ENCODE peak calls at places on chromosomes 11 and 22, in eight cellular contexts. One of them, this sample, is unnamed.

GRCh38 chr11:131571571-131571970 is 201.2 kb downstream of the NTM start:
- DNase-seq in GM12891: no peak
- DNase-seq in HEK293T: no peak
- DNase-seq in astrocyte of the cerebellum: no peak
- DNase-seq in esophagus squamous epithelium: no peak
- DNase-seq in T47D: no peak
- DNase-seq in cardiac muscle cell: no peak
- DNase-seq in NCI-H460: no peak
- DNase-seq in this sample: no peak

GRCh38 chr22:25709758-25710157 is 32.2 kb upstream of the MYO18B start:
- DNase-seq in GM12891: no peak
- DNase-seq in HEK293T: no peak
- DNase-seq in astrocyte of the cerebellum: no peak
- DNase-seq in esophagus squamous epithelium: no peak
- DNase-seq in T47D: no peak
- DNase-seq in cardiac muscle cell: no peak
- DNase-seq in NCI-H460: no peak
- DNase-seq in this sample: no peak

GRCh38 chr11:128235446-128235845 is 351.9 kb downstream of the ETS1 start:
- DNase-seq in GM12891: no peak
- DNase-seq in HEK293T: no peak
- DNase-seq in astrocyte of the cerebellum: no peak
- DNase-seq in esophagus squamous epithelium: no peak
- DNase-seq in T47D: no peak
- DNase-seq in cardiac muscle cell: no peak
- DNase-seq in NCI-H460: no peak
- DNase-seq in this sample: no peak

GRCh38 chr11:65426839-65427690 is 4.5 kb downstream of the NEAT1 start:
- DNase-seq in GM12891: no peak
- DNase-seq in HEK293T: no peak
- DNase-seq in astrocyte of the cerebellum: no peak
- DNase-seq in esophagus squamous epithelium: no peak
- DNase-seq in T47D: peak
- DNase-seq in cardiac muscle cell: peak
- DNase-seq in NCI-H460: no peak
- DNase-seq in this sample: no peak

GRCh38 chr11:67389477-67389876 is 2.3 kb upstream of the RAD9A start:
- DNase-seq in GM12891: no peak
- DNase-seq in HEK293T: peak
- DNase-seq in astrocyte of the cerebellum: no peak
- DNase-seq in esophagus squamous epithelium: no peak
- DNase-seq in T47D: peak
- DNase-seq in cardiac muscle cell: no peak
- DNase-seq in NCI-H460: no peak
- DNase-seq in this sample: no peak

GRCh38 chr11:1226981-1227550 is 4.2 kb downstream of the MUC5B start:
- DNase-seq in GM12891: no peak
- DNase-seq in HEK293T: peak
- DNase-seq in astrocyte of the cerebellum: no peak
- DNase-seq in esophagus squamous epithelium: no peak
- DNase-seq in T47D: no peak
- DNase-seq in cardiac muscle cell: no peak
- DNase-seq in NCI-H460: no peak
- DNase-seq in this sample: no peak

GRCh38 chr11:62402226-62402625 is 16.6 kb upstream of the SCGB1A1 start:
- DNase-seq in GM12891: no peak
- DNase-seq in HEK293T: no peak
- DNase-seq in astrocyte of the cerebellum: no peak
- DNase-seq in esophagus squamous epithelium: no peak
- DNase-seq in T47D: no peak
- DNase-seq in cardiac muscle cell: no peak
- DNase-seq in NCI-H460: no peak
- DNase-seq in this sample: no peak

GRCh38 chr11:2093575-2094353 is 45.4 kb downstream of the IGF2 start:
- DNase-seq in GM12891: no peak
- DNase-seq in HEK293T: no peak
- DNase-seq in astrocyte of the cerebellum: no peak
- DNase-seq in esophagus squamous epithelium: no peak
- DNase-seq in T47D: peak
- DNase-seq in cardiac muscle cell: peak
- DNase-seq in NCI-H460: no peak
- DNase-seq in this sample: no peak

GRCh38 chr11:114040706-114041211 is 18.8 kb upstream of the ZBTB16 start:
- DNase-seq in GM12891: no peak
- DNase-seq in HEK293T: peak
- DNase-seq in astrocyte of the cerebellum: peak
- DNase-seq in esophagus squamous epithelium: no peak
- DNase-seq in T47D: peak
- DNase-seq in cardiac muscle cell: peak
- DNase-seq in NCI-H460: no peak
- DNase-seq in this sample: no peak

GRCh38 chr11:126114486-126115252 is 52.0 kb upstream of the CDON start:
- DNase-seq in GM12891: no peak
- DNase-seq in HEK293T: no peak
- DNase-seq in astrocyte of the cerebellum: no peak
- DNase-seq in esophagus squamous epithelium: no peak
- DNase-seq in T47D: no peak
- DNase-seq in cardiac muscle cell: no peak
- DNase-seq in NCI-H460: no peak
- DNase-seq in this sample: no peak

GRCh38 chr11:22163394-22163797 is 29.5 kb upstream of the ANO5 start:
- DNase-seq in GM12891: no peak
- DNase-seq in HEK293T: no peak
- DNase-seq in astrocyte of the cerebellum: no peak
- DNase-seq in esophagus squamous epithelium: no peak
- DNase-seq in T47D: no peak
- DNase-seq in cardiac muscle cell: peak
- DNase-seq in NCI-H460: no peak
- DNase-seq in this sample: no peak

GRCh38 chr11:66710384-66710930 is 18.6 kb downstream of the SPTBN2 start:
- DNase-seq in GM12891: no peak
- DNase-seq in HEK293T: no peak
- DNase-seq in astrocyte of the cerebellum: no peak
- DNase-seq in esophagus squamous epithelium: no peak
- DNase-seq in T47D: no peak
- DNase-seq in cardiac muscle cell: no peak
- DNase-seq in NCI-H460: no peak
- DNase-seq in this sample: no peak

GRCh38 chr11:13118194-13118593 is 109.1 kb downstream of the RASSF10 start:
- DNase-seq in GM12891: no peak
- DNase-seq in HEK293T: no peak
- DNase-seq in astrocyte of the cerebellum: peak
- DNase-seq in esophagus squamous epithelium: no peak
- DNase-seq in T47D: no peak
- DNase-seq in cardiac muscle cell: peak
- DNase-seq in NCI-H460: no peak
- DNase-seq in this sample: peak

GRCh38 chr11:47426062-47426956 is at the start of gene PSMC3:
- DNase-seq in GM12891: peak
- DNase-seq in HEK293T: peak
- DNase-seq in astrocyte of the cerebellum: peak
- DNase-seq in esophagus squamous epithelium: peak
- DNase-seq in T47D: peak
- DNase-seq in cardiac muscle cell: peak
- DNase-seq in NCI-H460: peak
- DNase-seq in this sample: peak

GRCh38 chr22:17172172-17172833 is 13.2 kb upstream of the HDHD5 start:
- DNase-seq in GM12891: no peak
- DNase-seq in HEK293T: no peak
- DNase-seq in astrocyte of the cerebellum: no peak
- DNase-seq in esophagus squamous epithelium: no peak
- DNase-seq in T47D: peak
- DNase-seq in cardiac muscle cell: no peak
- DNase-seq in NCI-H460: no peak
- DNase-seq in this sample: no peak

GRCh38 chr11:23991140-23991539 is 505.7 kb upstream of the LUZP2 start:
- DNase-seq in GM12891: no peak
- DNase-seq in HEK293T: no peak
- DNase-seq in astrocyte of the cerebellum: peak
- DNase-seq in esophagus squamous epithelium: no peak
- DNase-seq in T47D: no peak
- DNase-seq in cardiac muscle cell: peak
- DNase-seq in NCI-H460: no peak
- DNase-seq in this sample: peak

GRCh38 chr22:32951807-32952153 is 106.4 kb downstream of the SYN3 start:
- DNase-seq in GM12891: no peak
- DNase-seq in HEK293T: no peak
- DNase-seq in astrocyte of the cerebellum: no peak
- DNase-seq in esophagus squamous epithelium: no peak
- DNase-seq in T47D: no peak
- DNase-seq in cardiac muscle cell: peak
- DNase-seq in NCI-H460: no peak
- DNase-seq in this sample: no peak

GRCh38 chr11:63614136-63614664 is at the start of gene PLAAT3:
- DNase-seq in GM12891: peak
- DNase-seq in HEK293T: peak
- DNase-seq in astrocyte of the cerebellum: no peak
- DNase-seq in esophagus squamous epithelium: no peak
- DNase-seq in T47D: peak
- DNase-seq in cardiac muscle cell: peak
- DNase-seq in NCI-H460: peak
- DNase-seq in this sample: no peak

GRCh38 chr11:44409558-44410236 is 99.8 kb upstream of the ALX4 start:
- DNase-seq in GM12891: no peak
- DNase-seq in HEK293T: no peak
- DNase-seq in astrocyte of the cerebellum: no peak
- DNase-seq in esophagus squamous epithelium: no peak
- DNase-seq in T47D: no peak
- DNase-seq in cardiac muscle cell: no peak
- DNase-seq in NCI-H460: no peak
- DNase-seq in this sample: no peak

GRCh38 chr22:45036154-45036553 is 26.3 kb upstream of the PHF21B start:
- DNase-seq in GM12891: no peak
- DNase-seq in HEK293T: no peak
- DNase-seq in astrocyte of the cerebellum: peak
- DNase-seq in esophagus squamous epithelium: no peak
- DNase-seq in T47D: peak
- DNase-seq in cardiac muscle cell: peak
- DNase-seq in NCI-H460: no peak
- DNase-seq in this sample: no peak

GRCh38 chr11:76259299-76259908 is 53.1 kb upstream of the WNT11 start:
- DNase-seq in GM12891: no peak
- DNase-seq in HEK293T: no peak
- DNase-seq in astrocyte of the cerebellum: no peak
- DNase-seq in esophagus squamous epithelium: no peak
- DNase-seq in T47D: peak
- DNase-seq in cardiac muscle cell: no peak
- DNase-seq in NCI-H460: no peak
- DNase-seq in this sample: no peak

GRCh38 chr11:108223449-108224149 is 732 bp downstream of the ATM start:
- DNase-seq in GM12891: no peak
- DNase-seq in HEK293T: no peak
- DNase-seq in astrocyte of the cerebellum: no peak
- DNase-seq in esophagus squamous epithelium: no peak
- DNase-seq in T47D: no peak
- DNase-seq in cardiac muscle cell: peak
- DNase-seq in NCI-H460: no peak
- DNase-seq in this sample: no peak

GRCh38 chr11:95229199-95230053 is 1.6 kb downstream of the SESN3 start:
- DNase-seq in GM12891: no peak
- DNase-seq in HEK293T: peak
- DNase-seq in astrocyte of the cerebellum: no peak
- DNase-seq in esophagus squamous epithelium: no peak
- DNase-seq in T47D: no peak
- DNase-seq in cardiac muscle cell: peak
- DNase-seq in NCI-H460: no peak
- DNase-seq in this sample: peak

GRCh38 chr11:106076421-106076922 is 675 bp downstream of the KBTBD3 start:
- DNase-seq in GM12891: no peak
- DNase-seq in HEK293T: peak
- DNase-seq in astrocyte of the cerebellum: no peak
- DNase-seq in esophagus squamous epithelium: no peak
- DNase-seq in T47D: no peak
- DNase-seq in cardiac muscle cell: no peak
- DNase-seq in NCI-H460: no peak
- DNase-seq in this sample: no peak

GRCh38 chr11:110295487-110296225 is 758 bp downstream of the RDX start:
- DNase-seq in GM12891: peak
- DNase-seq in HEK293T: peak
- DNase-seq in astrocyte of the cerebellum: no peak
- DNase-seq in esophagus squamous epithelium: no peak
- DNase-seq in T47D: peak
- DNase-seq in cardiac muscle cell: peak
- DNase-seq in NCI-H460: no peak
- DNase-seq in this sample: no peak

GRCh38 chr22:23376256-23376655 is 195.9 kb downstream of the BCR start:
- DNase-seq in GM12891: peak
- DNase-seq in HEK293T: peak
- DNase-seq in astrocyte of the cerebellum: no peak
- DNase-seq in esophagus squamous epithelium: no peak
- DNase-seq in T47D: peak
- DNase-seq in cardiac muscle cell: peak
- DNase-seq in NCI-H460: peak
- DNase-seq in this sample: no peak

GRCh38 chr22:39995346-39996252 is 845 bp downstream of the FAM83F start:
- DNase-seq in GM12891: no peak
- DNase-seq in HEK293T: no peak
- DNase-seq in astrocyte of the cerebellum: no peak
- DNase-seq in esophagus squamous epithelium: no peak
- DNase-seq in T47D: no peak
- DNase-seq in cardiac muscle cell: no peak
- DNase-seq in NCI-H460: no peak
- DNase-seq in this sample: no peak

This sample was measured in AG09319.